ENCODE peak calls at places on chromosomes 4 and X, in eight cellular contexts. T is ACHN; S is NCI-H460; W is caudate nucleus; B is activated T-cell treated with anti-CD3 and anti-CD28 coated beads for 4 hours; C is neural progenitor cell; R is H7; G is activated CD4-positive, alpha-beta T cell treated with anti-CD3 and anti-CD28 coated beads, Interleukin-2, amount 10 ng/mL, durations not matched to agents 7 days and 5 days. K is an unnamed sample.

GRCh38 chr4:154719087-154719486 is 24.7 kb upstream of the LRAT start:
- DNase-seq in T (peak), S (peak), W (no peak), B (no peak), C (no peak), R (no peak), G (no peak), K (no peak)

GRCh38 chr4:1979477-1980196 is 29.1 kb downstream of the NELFA start:
- DNase-seq in T (no peak), S (no peak), W (no peak), B (no peak), C (no peak), R (peak), G (no peak), K (no peak)

GRCh38 chr4:138449938-138450337 is 207.8 kb upstream of the SLC7A11 start:
- DNase-seq in T (no peak), S (no peak), W (no peak), B (no peak), C (no peak), R (no peak), G (no peak), K (no peak)

GRCh38 chrX:154123241-154124219 is 20.5 kb upstream of the OPN1LW start:
- DNase-seq in T (no peak), S (peak), W (no peak), B (no peak), C (no peak), R (no peak), G (peak), K (peak)

GRCh38 chr4:77084019-77084604 is 8.3 kb upstream of the CCNI start:
- DNase-seq in T (no peak), S (no peak), W (no peak), B (no peak), C (no peak), R (no peak), G (no peak), K (no peak)

GRCh38 chrX:1576201-1577101 is 15.0 kb upstream of the AKAP17A start:
- DNase-seq in T (no peak), S (no peak), W (no peak), B (no peak), C (no peak), R (no peak), G (no peak), K (no peak)

GRCh38 chrX:112545051-112545450 is 134.7 kb downstream of the LHFPL1 start:
- DNase-seq in T (no peak), S (no peak), W (no peak), B (no peak), C (no peak), R (no peak), G (no peak), K (no peak)

GRCh38 chr4:85555210-85555609 is 80.3 kb downstream of the ARHGAP24 start:
- DNase-seq in T (no peak), S (no peak), W (no peak), B (no peak), C (no peak), R (no peak), G (no peak), K (no peak)

GRCh38 chrX:125378205-125378604 is 58.5 kb downstream of the TEX13C start:
- DNase-seq in T (peak), S (no peak), W (no peak), B (no peak), C (no peak), R (no peak), G (no peak), K (no peak)

GRCh38 chr4:25401066-25401465 is 24.0 kb downstream of the ANAPC4 start:
- DNase-seq in T (no peak), S (no peak), W (no peak), B (no peak), C (no peak), R (no peak), G (no peak), K (no peak)